ENCODE peak calls at places on chromosomes 12 and 14, in five cellular contexts. Q, R, W, M and N are unnamed samples.

GRCh38 chr12:75868501-75868900 is 163.1 kb downstream of the PHLDA1 start:
- DNase-seq in Q (no peak), R (no peak), W (no peak), M (no peak), N (no peak)

GRCh38 chr14:59215353-59215752 is 26.9 kb downstream of the DAAM1 start:
- DNase-seq in Q (no peak), R (peak; percentile 86), W (peak; percentile 95), M (no peak), N (no peak)

GRCh38 chr12:89349814-89350213 is 2.5 kb downstream of the DUSP6 start:
- DNase-seq in Q (peak; percentile 49), R (no peak), W (peak; percentile 78), M (no peak), N (no peak)

GRCh38 chr14:88879016-88879415 is 54.6 kb downstream of the TTC8 start:
- DNase-seq in Q (no peak), R (no peak), W (no peak), M (no peak), N (no peak)

GRCh38 chr14:26403760-26404159 is 194.1 kb downstream of the NOVA1 start:
- DNase-seq in Q (no peak), R (no peak), W (no peak), M (no peak), N (no peak)

GRCh38 chr14:69582829-69583228 is 8.2 kb upstream of the CCDC177 start:
- DNase-seq in Q (no peak), R (no peak), W (no peak), M (no peak), N (no peak)

GRCh38 chr12:57162541-57163125 is 15.2 kb upstream of the LRP1-AS start:
- DNase-seq in Q (no peak), R (no peak), W (peak; percentile 63), M (no peak), N (no peak)

GRCh38 chr14:90629471-90629870 is 186.8 kb downstream of the TTC7B start:
- DNase-seq in Q (no peak), R (peak; percentile 73), W (no peak), M (no peak), N (no peak)

GRCh38 chr14:92274055-92274454 is 48.9 kb upstream of the SLC24A4 start:
- DNase-seq in Q (no peak), R (no peak), W (no peak), M (no peak), N (no peak)

GRCh38 chr12:104602901-104603300 is 146.2 kb downstream of the CHST11 start:
- DNase-seq in Q (no peak), R (no peak), W (no peak), M (no peak), N (no peak)

GRCh38 chr12:109988274-109988673 is 7.9 kb downstream of the GIT2 start:
- DNase-seq in Q (no peak), R (no peak), W (no peak), M (no peak), N (no peak)

GRCh38 chr14:104367811-104368750 is 211.5 kb upstream of the C14orf180 start:
- DNase-seq in Q (no peak), R (peak; percentile 30), W (no peak), M (peak; percentile 47), N (peak; percentile 86)

GRCh38 chr12:132227156-132227555 is 82.9 kb downstream of the NOC4L start:
- DNase-seq in Q (no peak), R (no peak), W (peak; percentile 28), M (no peak), N (peak; percentile 72)

GRCh38 chr14:98173291-98173690 is 1098.7 kb downstream of the BCL11B start:
- DNase-seq in Q (no peak), R (no peak), W (no peak), M (no peak), N (no peak)

GRCh38 chr12:124750787-124751471 is 112.7 kb downstream of the SCARB1 start:
- DNase-seq in Q (peak; percentile 55), R (no peak), W (no peak), M (peak; percentile 45), N (no peak)

GRCh38 chr12:85823436-85824179 is 12.6 kb downstream of the RASSF9 start:
- DNase-seq in Q (peak; percentile 24), R (no peak), W (no peak), M (no peak), N (no peak)

GRCh38 chr12:115946092-115946491 is 331.4 kb downstream of the MED13L start:
- DNase-seq in Q (no peak), R (no peak), W (no peak), M (no peak), N (no peak)

GRCh38 chr12:124509676-124510300 is 57.6 kb downstream of the NCOR2 start:
- DNase-seq in Q (peak; percentile 92), R (no peak), W (peak; percentile 91), M (peak; percentile 80), N (no peak)

GRCh38 chr14:94412671-94413638 is 24.6 kb upstream of the SERPINA1 start:
- DNase-seq in Q (peak; percentile 53), R (no peak), W (no peak), M (no peak), N (no peak)
- TF ChIP-seq CTCF in Q (peak; percentile 63), R (peak; percentile 33), W (no peak), M (no peak), N (peak; percentile 26)

GRCh38 chr12:94980577-94980976 is 22.9 kb downstream of the NDUFA12 start:
- DNase-seq in Q (no peak), R (no peak), W (no peak), M (no peak), N (no peak)
- TF ChIP-seq CTCF in Q (no peak), R (no peak), W (no peak), M (peak; percentile 10), N (peak; percentile 76)

GRCh38 chr14:38964630-38965029 is 138.4 kb downstream of the SEC23A start:
- DNase-seq in Q (no peak), R (no peak), W (no peak), M (no peak), N (no peak)
- TF ChIP-seq CTCF in Q (no peak), R (no peak), W (no peak), M (no peak), N (no peak)

DNA sequence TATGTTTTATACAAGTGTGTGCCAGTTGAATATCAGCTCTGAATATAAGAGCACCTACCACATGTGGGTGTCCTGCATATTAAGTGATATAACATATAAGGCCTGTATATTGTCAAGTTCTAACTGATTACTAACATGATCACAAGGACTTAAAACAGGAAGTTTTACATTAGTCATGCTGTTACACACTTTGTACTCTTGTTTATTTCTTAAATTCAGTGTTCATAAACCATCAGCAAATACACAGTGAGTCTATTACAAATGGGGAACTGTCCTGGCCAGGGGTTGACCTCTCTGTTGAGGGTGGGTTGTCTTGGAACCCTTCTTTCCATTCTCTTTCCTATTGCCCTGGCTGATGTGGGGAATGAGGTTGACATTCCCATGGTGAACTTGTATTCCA is 19.1 kb downstream of the HELB start:
- DNase-seq in Q (no peak), R (no peak), W (no peak), M (no peak), N (no peak)
- TF ChIP-seq CTCF in Q (no peak), R (no peak), W (no peak), M (no peak), N (no peak)

DNA sequence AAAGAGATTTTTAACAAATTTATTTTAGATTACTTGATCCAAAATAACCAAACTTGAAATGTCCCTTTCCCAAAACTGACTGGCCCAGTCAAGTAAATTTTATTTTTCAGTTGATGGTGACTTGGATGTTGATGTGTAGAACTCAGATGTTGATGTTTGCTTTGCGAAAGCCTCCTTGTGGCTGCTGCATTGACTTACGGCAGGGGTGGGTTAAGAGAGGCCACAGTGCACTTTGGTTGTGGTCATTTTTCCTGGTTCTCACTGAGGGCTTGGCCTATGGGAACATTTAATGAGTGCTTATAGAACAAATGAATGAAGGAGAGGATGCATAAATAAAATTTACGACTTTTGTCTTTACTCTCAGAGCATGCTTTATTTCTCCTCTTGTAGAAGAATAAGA is 52.6 kb downstream of the SLCO1B3 start:
- DNase-seq in Q (no peak), R (no peak), W (no peak), M (no peak), N (no peak)
- TF ChIP-seq CTCF in Q (no peak), R (no peak), W (no peak), M (no peak), N (no peak)

GRCh38 chr12:53791735-53792326 is 40.1 kb upstream of the CISTR start:
- DNase-seq in Q (peak; percentile 48), R (no peak), W (no peak), M (peak; percentile 40), N (no peak)
- TF ChIP-seq CTCF in Q (peak; percentile 80), R (peak; percentile 44), W (no peak), M (peak; percentile 40), N (peak; percentile 71)

DNA sequence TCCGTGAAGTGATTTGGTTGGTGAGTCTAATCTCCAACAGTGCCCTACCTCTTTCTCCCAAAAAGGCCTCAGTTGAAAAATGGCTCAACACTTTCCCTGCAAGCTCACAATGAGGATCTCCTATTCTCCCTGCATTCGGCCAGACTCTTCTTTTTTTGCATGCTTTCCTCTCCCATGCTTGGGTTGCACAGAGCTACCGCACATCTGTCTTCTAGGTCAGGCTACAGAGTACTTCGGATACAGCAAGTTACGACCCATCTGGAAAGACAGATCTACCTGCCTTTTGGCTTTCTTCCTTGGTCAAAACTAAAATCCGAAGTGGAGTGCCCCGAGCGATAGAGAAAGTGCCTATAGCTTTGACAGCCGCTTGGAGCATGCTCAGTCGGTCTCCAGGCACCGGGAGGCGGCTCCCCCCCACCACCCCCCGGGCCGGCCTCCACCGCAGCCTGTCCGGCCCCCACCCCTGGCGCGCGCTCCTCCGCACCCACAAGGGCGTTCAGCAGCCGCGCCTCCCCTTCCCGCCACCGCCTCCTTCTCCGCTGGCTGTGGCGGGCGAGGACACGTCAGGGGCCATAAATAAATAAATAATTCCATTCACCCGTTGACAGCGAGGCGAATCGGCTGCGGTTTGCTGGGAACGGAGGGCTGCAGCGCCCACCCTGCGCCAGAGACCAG is at the start of gene SLC16A7:
- DNase-seq in Q (peak; percentile 91), R (peak; percentile 89), W (peak; percentile 95), M (peak; percentile 86), N (peak; percentile 94)
- TF ChIP-seq CTCF in Q (no peak), R (no peak), W (no peak), M (no peak), N (peak; percentile 45)

DNA sequence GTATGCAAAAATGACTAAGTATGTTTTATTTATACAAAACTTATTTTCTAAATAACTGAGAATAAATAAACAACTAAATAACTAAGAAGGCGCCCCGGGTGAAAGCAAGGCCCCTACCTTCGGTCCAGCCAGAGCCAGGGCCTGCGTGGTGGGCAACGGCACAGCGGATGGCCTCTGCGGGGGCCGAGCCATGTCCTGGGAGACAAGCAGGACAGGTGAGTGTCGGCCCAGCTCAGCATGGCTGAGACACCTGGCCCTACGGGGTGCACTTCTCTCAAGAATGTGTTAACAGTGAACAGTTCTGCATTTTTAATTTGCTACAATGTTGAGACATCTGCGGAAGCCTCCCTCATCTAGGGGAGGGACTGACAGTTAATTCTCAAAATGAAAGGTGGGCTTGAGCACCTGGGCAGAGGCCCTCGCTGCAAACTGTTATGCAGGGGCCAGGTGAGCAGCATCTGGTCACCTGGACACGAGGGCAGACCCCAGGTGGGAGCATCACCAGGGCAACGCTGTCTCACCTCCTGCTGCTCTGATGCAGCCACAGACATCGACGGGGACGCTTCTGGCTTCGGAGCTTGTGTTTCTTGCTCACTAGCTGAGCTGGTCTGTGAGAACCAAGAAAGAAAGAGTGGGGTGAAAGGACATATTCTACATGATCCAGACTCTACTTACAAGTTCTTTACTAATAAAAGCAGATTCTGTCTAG is 31.8 kb downstream of the AMN start:
- DNase-seq in Q (no peak), R (no peak), W (no peak), M (no peak), N (no peak)
- TF ChIP-seq CTCF in Q (no peak), R (no peak), W (no peak), M (no peak), N (no peak)